ENCODE peak calls at places on chromosome 5, in nine cellular contexts. I, U, J, Q, T, Z, L, A and M are unnamed samples.

GRCh38 chr5:37889612-37890317 is 49.9 kb upstream of the GDNF start:
- DNase-seq in A (no peak), Z (no peak), U (peak; percentile 99), Q (no peak), I (no peak), L (no peak), T (no peak), J (peak; percentile 8), M (no peak)

GRCh38 chr5:131628990-131629389 is 6.0 kb downstream of the RAPGEF6 start:
- DNase-seq in Q (no peak), J (no peak), A (no peak), T (no peak), Z (no peak), I (no peak), L (no peak), U (peak; percentile 64), M (no peak)

GRCh38 chr5:169561883-169562282 is 21.7 kb upstream of the SPDL1 start:
- DNase-seq in U (no peak), Z (no peak), J (no peak), Q (no peak), T (no peak), L (peak; percentile 91), A (no peak), I (no peak), M (no peak)

GRCh38 chr5:30505014-30505886 is 688.2 kb upstream of the CDH6 start:
- DNase-seq in Z (no peak), L (peak; percentile 50), U (peak; percentile 62), T (no peak), J (no peak), A (no peak), I (peak; percentile 44), Q (no peak), M (no peak)

GRCh38 chr5:18043344-18043743 is 409.1 kb downstream of the TAF11L14 start:
- DNase-seq in L (no peak), Q (no peak), J (no peak), I (no peak), T (no peak), U (peak; percentile 64), A (no peak), Z (no peak), M (no peak)

GRCh38 chr5:68048529-68048928 is 167.0 kb upstream of the PIK3R1 start:
- DNase-seq in U (no peak), Z (no peak), L (no peak), I (no peak), T (no peak), A (no peak), J (no peak), Q (no peak), M (no peak)

GRCh38 chr5:122846051-122846567 is 696 bp downstream of the SNX24 start:
- DNase-seq in A (no peak), Q (no peak), Z (no peak), U (peak; percentile 76), T (no peak), I (peak; percentile 18), L (no peak), J (no peak), M (no peak)

GRCh38 chr5:40716000-40716399 is 36.3 kb downstream of the PTGER4 start:
- DNase-seq in J (no peak), Z (no peak), T (no peak), L (no peak), I (no peak), U (no peak), Q (no peak), A (no peak), M (no peak)

GRCh38 chr5:149265559-149265958 is 6.1 kb upstream of the AFAP1L1 start:
- DNase-seq in Q (no peak), J (peak; percentile 8), T (no peak), I (no peak), L (no peak), A (no peak), U (peak; percentile 46), Z (no peak), M (no peak)

GRCh38 chr5:10511741-10512640 is 51.9 kb upstream of the ANKRD33B start:
- DNase-seq in I (no peak), L (no peak), U (no peak), A (no peak), Q (no peak), J (no peak), Z (no peak), T (peak; percentile 92), M (no peak)
- TF ChIP-seq CTCF in I (no peak), L (no peak), U (no peak), A (no peak), Q (no peak), J (no peak), Z (no peak), T (no peak), M (no peak)

DNA sequence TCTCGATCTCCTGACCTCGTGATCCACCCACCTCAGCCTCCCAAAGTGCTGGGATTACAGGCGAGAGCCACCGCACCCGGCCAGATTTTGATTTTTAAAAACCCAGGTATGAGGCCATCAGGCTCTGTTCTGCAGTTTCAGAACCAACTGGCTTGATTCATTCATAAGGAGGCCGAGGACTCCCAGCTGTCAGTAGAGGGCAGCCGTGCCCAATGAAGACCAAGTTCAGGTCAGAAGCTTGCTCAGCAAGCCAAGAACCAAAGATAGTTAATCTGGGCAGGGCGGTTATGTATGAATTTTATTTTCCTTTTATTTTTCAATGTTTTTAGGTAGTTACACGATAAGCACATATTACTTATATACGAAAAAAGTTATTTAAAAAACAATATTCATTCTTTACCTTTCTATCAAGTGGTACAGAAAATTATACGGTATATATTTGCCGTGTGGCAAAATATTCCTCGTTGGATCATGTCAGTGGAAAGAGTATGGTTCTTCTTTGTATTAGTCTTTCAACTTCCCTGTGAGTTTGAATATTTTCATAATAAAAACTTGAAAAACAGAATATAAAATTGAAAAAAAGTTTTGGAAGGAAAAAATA is 18.0 kb downstream of the MGAT1 start:
- DNase-seq in I (peak; percentile 50), Z (peak; percentile 70), J (peak; percentile 73), U (peak; percentile 57), L (peak; percentile 42), Q (peak; percentile 86), T (peak; percentile 73), A (peak; percentile 83), M (peak; percentile 49)
- H3K4me3 ChIP-seq in I (no peak overlapping the region), Z (no peak overlapping the region), J (no peak overlapping the region), U (no peak overlapping the region), L (no peak overlapping the region), Q (no peak overlapping the region), T (no peak overlapping the region), A (no peak overlapping the region), M (no peak overlapping the region)

GRCh38 chr5:170633235-170634041 is 129.6 kb downstream of the KCNIP1 start:
- DNase-seq in A (peak; percentile 60), U (peak; percentile 27), I (peak; percentile 75), T (peak; percentile 24), L (peak; percentile 65), Q (peak; percentile 32), Z (peak; percentile 69), J (no peak), M (no peak)
- TF ChIP-seq CTCF in A (no peak), U (no peak), I (no peak), T (no peak), L (no peak), Q (peak; percentile 17), Z (no peak), J (no peak), M (no peak)

GRCh38 chr5:139668064-139668880 is 20.1 kb downstream of the CXXC5 start:
- DNase-seq in I (peak; percentile 67), Z (no peak), L (no peak), Q (no peak), U (peak; percentile 73), A (peak; percentile 63), J (peak; percentile 13), T (no peak), M (no peak)

GRCh38 chr5:139667001-139667729 is 19.0 kb downstream of the CXXC5 start:
- DNase-seq in A (no peak), I (no peak), Z (no peak), L (no peak), T (no peak), U (no peak), Q (no peak), J (no peak), M (no peak)

GRCh38 chr5:139668924-139669680 is 21.0 kb downstream of the CXXC5 start:
- DNase-seq in Z (no peak), I (no peak), T (no peak), U (no peak), J (no peak), A (no peak), L (no peak), Q (no peak), M (no peak)

GRCh38 chr5:139666551-139666950 is 18.4 kb downstream of the CXXC5 start:
- DNase-seq in J (no peak), I (no peak), T (no peak), L (no peak), Q (no peak), Z (no peak), A (no peak), U (no peak), M (no peak)

GRCh38 chr5:139667730-139668063 is 19.5 kb downstream of the CXXC5 start:
- DNase-seq in T (no peak), L (no peak), A (no peak), U (no peak), I (no peak), J (no peak), Z (no peak), Q (no peak), M (no peak)
- H3K4me3 ChIP-seq in T (no peak overlapping the region), L (no peak overlapping the region), A (peak overlapping the region; percentile 44), U (peak overlapping the region; percentile 1), I (no peak overlapping the region), J (peak overlapping the region; percentile 16), Z (peak overlapping the region; percentile 52), Q (peak overlapping the region; percentile 37), M (peak overlapping the region; percentile 65)

DNA sequence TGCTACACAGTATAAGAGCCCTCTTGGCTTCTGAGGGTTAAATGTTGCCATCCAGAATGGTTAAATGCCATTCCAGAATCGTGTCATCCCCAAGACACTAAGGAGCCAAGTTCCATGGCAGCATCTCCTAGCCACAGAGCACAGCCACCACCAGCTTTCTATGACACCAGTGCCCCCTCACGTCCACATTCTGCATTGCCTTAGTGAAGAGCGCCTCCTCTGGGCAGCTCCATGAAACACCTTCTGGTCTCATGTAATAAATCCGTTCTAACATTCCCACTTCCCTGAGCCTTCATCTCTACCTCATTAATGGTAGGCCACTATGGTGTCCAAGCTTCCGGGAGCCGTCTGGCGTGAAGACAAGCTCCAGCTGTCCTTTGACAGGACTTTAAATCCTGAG is 12.4 kb downstream of the CBY3 start:
- DNase-seq in J (peak; percentile 78), U (peak; percentile 30), Q (peak; percentile 29), I (peak; percentile 87), T (peak; percentile 42), A (no peak), L (peak; percentile 6), Z (no peak), M (no peak)
- TF ChIP-seq CTCF in J (peak; percentile 99), U (peak; percentile 92), Q (peak; percentile 36), I (peak; percentile 99), T (peak; percentile 86), A (no peak), L (peak; percentile 89), Z (no peak), M (peak; percentile 99)